ENCODE peak calls at places on chromosomes 7 and 10, in ten cellular contexts. W, Z, C, P, L, Q, H, R, F and E are unnamed samples.

GRCh38 chr7:48171190-48171589 is at the start of gene ABCA13:
- DNase-seq in H (no peak), W (no peak), R (no peak), P (no peak), F (no peak), C (no peak), L (no peak), Q (no peak), Z (no peak), E (no peak)

GRCh38 chr7:135859548-135859947 is 110.9 kb upstream of the FAM180A start:
- DNase-seq in H (no peak), C (no peak), P (peak; percentile 58), W (no peak), Q (no peak), Z (no peak), F (peak; percentile 18), L (no peak), R (no peak), E (no peak)

GRCh38 chr7:69599879-69600764 is 1.8 kb downstream of the AUTS2 start:
- DNase-seq in F (no peak), L (peak; percentile 40), W (no peak), H (no peak), P (peak; percentile 40), R (no peak), Q (no peak), C (peak; percentile 32), Z (no peak), E (no peak)

GRCh38 chr10:5956146-5956914 is 21.0 kb downstream of the IL15RA start:
- DNase-seq in F (no peak), L (no peak), R (no peak), Q (no peak), H (no peak), Z (no peak), C (no peak), P (no peak), W (no peak), E (no peak)

GRCh38 chr10:21517983-21518628 is 7.4 kb downstream of the SKIDA1 start:
- DNase-seq in L (no peak), H (no peak), C (peak; percentile 24), R (no peak), Z (no peak), Q (no peak), P (peak; percentile 14), W (no peak), F (no peak), E (no peak)

GRCh38 chr10:124992462-124993344 is 50.8 kb downstream of the ZRANB1 start:
- DNase-seq in R (no peak), L (peak; percentile 50), P (peak; percentile 43), Z (no peak), W (peak; percentile 58), C (peak; percentile 39), F (peak; percentile 72), Q (no peak), H (no peak), E (no peak)

GRCh38 chr10:129387258-129387525 is 79.8 kb upstream of the MGMT start:
- DNase-seq in Z (no peak), C (no peak), Q (no peak), L (no peak), H (no peak), F (no peak), P (no peak), W (no peak), R (no peak), E (no peak)

GRCh38 chr7:26191233-26191973 is 9.1 kb downstream of the HNRNPA2B1 start:
- DNase-seq in Z (no peak), L (no peak), H (no peak), F (no peak), P (no peak), W (no peak), R (no peak), Q (no peak), C (no peak), E (no peak)

GRCh38 chr10:97065128-97065527 is 120.6 kb downstream of the SLIT1 start:
- DNase-seq in C (no peak), Z (no peak), R (no peak), H (no peak), Q (no peak), L (no peak), W (no peak), F (no peak), P (peak; percentile 46), E (no peak)

GRCh38 chr7:25722856-25723255 is 429.1 kb upstream of the NFE2L3 start:
- DNase-seq in P (no peak), R (no peak), L (no peak), H (no peak), Q (no peak), C (no peak), F (no peak), W (no peak), Z (no peak), E (no peak)

GRCh38 chr10:10233256-10233655 is 784.4 kb upstream of the CELF2 start:
- DNase-seq in P (no peak), C (no peak), H (no peak), W (no peak), F (no peak), Z (no peak), R (no peak), L (no peak), Q (no peak), E (no peak)

GRCh38 chr10:117175215-117175900 is 21.9 kb upstream of the KCNK18 start:
- DNase-seq in R (peak; percentile 20), W (peak; percentile 50), C (no peak), Z (peak; percentile 9), H (no peak), Q (peak; percentile 54), F (no peak), P (peak; percentile 19), L (peak; percentile 61), E (peak; percentile 80)

GRCh38 chr7:111439977-111440376 is 122.3 kb downstream of the IMMP2L start:
- DNase-seq in H (no peak), R (no peak), L (no peak), Z (no peak), C (no peak), F (no peak), P (no peak), W (no peak), Q (no peak), E (no peak)

GRCh38 chr7:116447436-116447835 is 52.1 kb upstream of the CAV2 start:
- DNase-seq in H (no peak), L (no peak), F (no peak), R (no peak), Q (no peak), P (no peak), C (no peak), W (no peak), Z (no peak), E (no peak)

GRCh38 chr10:11668847-11669610 is 57.6 kb upstream of the USP6NL start:
- DNase-seq in C (no peak), Q (no peak), W (no peak), P (no peak), H (no peak), Z (no peak), F (no peak), L (no peak), R (no peak), E (no peak)

GRCh38 chr7:17710312-17710711 is 230.0 kb downstream of the SNX13 start:
- DNase-seq in H (no peak), W (no peak), F (no peak), R (no peak), Q (no peak), L (no peak), C (no peak), Z (no peak), P (no peak), E (no peak)

GRCh38 chr10:90787906-90788491 is 69.8 kb downstream of the HTR7 start:
- DNase-seq in Z (no peak), W (peak; percentile 50), C (peak; percentile 44), L (no peak), F (peak; percentile 37), R (no peak), Q (no peak), H (peak; percentile 10), P (peak; percentile 35), E (no peak)

GRCh38 chr7:95525503-95525902 is 39.8 kb downstream of the ASB4 start:
- DNase-seq in Z (no peak), H (no peak), C (no peak), Q (no peak), W (no peak), L (no peak), F (no peak), R (no peak), P (no peak), E (no peak)

GRCh38 chr10:127309609-127310008 is 113.2 kb upstream of the INSYN2A start:
- DNase-seq in P (no peak), F (no peak), R (no peak), W (no peak), Z (no peak), C (no peak), H (no peak), Q (no peak), L (no peak), E (no peak)

GRCh38 chr10:458466-458865 is 231.0 kb downstream of the DIP2C start:
- DNase-seq in Q (no peak), F (no peak), L (no peak), W (no peak), P (no peak), H (no peak), C (no peak), R (no peak), Z (no peak), E (no peak)

GRCh38 chr7:148622887-148623585 is 32.5 kb downstream of the C7orf33 start:
- DNase-seq in H (no peak), Z (no peak), C (peak; percentile 47), P (no peak), Q (no peak), R (no peak), L (no peak), F (no peak), W (peak; percentile 55), E (no peak)

GRCh38 chr10:70786799-70787415 is 1.7 kb upstream of the TBATA start:
- DNase-seq in Z (no peak), H (no peak), Q (no peak), W (no peak), F (peak; percentile 40), L (no peak), C (no peak), R (no peak), P (peak; percentile 68), E (no peak)

GRCh38 chr7:40477094-40477493 is 342.3 kb downstream of the SUGCT start:
- DNase-seq in C (no peak), W (no peak), R (no peak), P (no peak), F (no peak), Z (no peak), Q (no peak), H (no peak), L (no peak), E (no peak)

GRCh38 chr7:73830872-73831655 is at the start of gene CLDN4:
- DNase-seq in L (peak; percentile 94), W (no peak), H (no peak), Z (no peak), P (no peak), Q (no peak), F (no peak), C (no peak), R (no peak), E (no peak)

GRCh38 chr7:144821069-144821468 is 14.8 kb downstream of the TPK1 start:
- DNase-seq in Z (no peak), R (no peak), W (no peak), Q (no peak), L (no peak), C (no peak), F (no peak), P (no peak), H (no peak), E (no peak)

GRCh38 chr7:142583424-142583823 is 165.8 kb upstream of the PRSS1 start:
- DNase-seq in W (no peak), C (no peak), F (peak; percentile 94), P (peak; percentile 94), H (peak; percentile 19), Q (no peak), R (no peak), L (no peak), Z (no peak), E (no peak)

GRCh38 chr10:114970515-114970914 is 32.5 kb downstream of the TRUB1 start:
- DNase-seq in W (no peak), R (no peak), C (no peak), Z (no peak), Q (no peak), L (no peak), H (no peak), P (no peak), F (no peak), E (no peak)

GRCh38 chr10:63798599-63799498 is 277.6 kb downstream of the REEP3 start:
- DNase-seq in Q (no peak), L (peak; percentile 63), P (peak; percentile 80), Z (no peak), H (no peak), R (no peak), F (peak; percentile 99), W (no peak), C (no peak), E (peak; percentile 86)